ENCODE peak calls at places on chromosome 12, in ten cellular contexts. One of them, this sample, is unnamed.

GRCh38 chr12:123024819-123025391 is 44.4 kb downstream of the ARL6IP4 start:
- DNase-seq in OCI-LY7: no peak
- DNase-seq in psoas muscle: no peak
- DNase-seq in heart left ventricle: no peak
- DNase-seq in HCT116: no peak
- DNase-seq in IMR-90: peak; percentile 55
- DNase-seq in esophagus squamous epithelium: no peak
- DNase-seq in astrocyte: peak; percentile 41
- DNase-seq in CD4-positive, alpha-beta T cell: no peak
- DNase-seq in transverse colon: no peak
- DNase-seq in this sample: peak; percentile 3

GRCh38 chr12:43812926-43813325 is 6.8 kb upstream of the TWF1 start:
- DNase-seq in IMR-90: peak; percentile 53
- DNase-seq in psoas muscle: no peak
- DNase-seq in astrocyte: no peak
- DNase-seq in OCI-LY7: no peak
- DNase-seq in heart left ventricle: no peak
- DNase-seq in transverse colon: no peak
- DNase-seq in CD4-positive, alpha-beta T cell: no peak
- DNase-seq in esophagus squamous epithelium: no peak
- DNase-seq in HCT116: no peak
- DNase-seq in this sample: no peak

GRCh38 chr12:4809013-4809448 is 88.8 kb downstream of the GALNT8 start:
- DNase-seq in HCT116: no peak
- DNase-seq in esophagus squamous epithelium: no peak
- DNase-seq in astrocyte: peak; percentile 27
- DNase-seq in transverse colon: no peak
- DNase-seq in psoas muscle: no peak
- DNase-seq in CD4-positive, alpha-beta T cell: no peak
- DNase-seq in IMR-90: no peak
- DNase-seq in heart left ventricle: no peak
- DNase-seq in OCI-LY7: no peak
- DNase-seq in this sample: no peak

GRCh38 chr12:132133952-132134652 is 10.0 kb downstream of the DDX51 start:
- DNase-seq in transverse colon: no peak
- DNase-seq in psoas muscle: peak; percentile 42
- DNase-seq in CD4-positive, alpha-beta T cell: no peak
- DNase-seq in esophagus squamous epithelium: no peak
- DNase-seq in IMR-90: no peak
- DNase-seq in HCT116: no peak
- DNase-seq in astrocyte: no peak
- DNase-seq in heart left ventricle: peak; percentile 57
- DNase-seq in OCI-LY7: no peak
- DNase-seq in this sample: peak; percentile 69

GRCh38 chr12:51188359-51189051 is 15.6 kb upstream of the TFCP2 start:
- DNase-seq in psoas muscle: no peak
- DNase-seq in heart left ventricle: no peak
- DNase-seq in transverse colon: no peak
- DNase-seq in IMR-90: no peak
- DNase-seq in astrocyte: no peak
- DNase-seq in OCI-LY7: peak; percentile 76
- DNase-seq in CD4-positive, alpha-beta T cell: no peak
- DNase-seq in HCT116: no peak
- DNase-seq in esophagus squamous epithelium: no peak
- DNase-seq in this sample: no peak

GRCh38 chr12:68755536-68756243 is 9.7 kb downstream of the SLC35E3 start:
- DNase-seq in OCI-LY7: no peak
- DNase-seq in transverse colon: no peak
- DNase-seq in heart left ventricle: no peak
- DNase-seq in HCT116: no peak
- DNase-seq in esophagus squamous epithelium: no peak
- DNase-seq in astrocyte: no peak
- DNase-seq in CD4-positive, alpha-beta T cell: no peak
- DNase-seq in IMR-90: no peak
- DNase-seq in psoas muscle: no peak
- DNase-seq in this sample: peak; percentile 8

GRCh38 chr12:22046090-22046967 is at the start of gene CMAS:
- DNase-seq in HCT116: peak; percentile 19
- DNase-seq in IMR-90: peak; percentile 54
- DNase-seq in heart left ventricle: peak; percentile 89
- DNase-seq in psoas muscle: peak; percentile 88
- DNase-seq in astrocyte: peak; percentile 52
- DNase-seq in transverse colon: peak; percentile 89
- DNase-seq in OCI-LY7: peak; percentile 78
- DNase-seq in CD4-positive, alpha-beta T cell: peak; percentile 78
- DNase-seq in esophagus squamous epithelium: peak; percentile 28
- DNase-seq in this sample: peak; percentile 94

GRCh38 chr12:26298785-26299621 is 103.6 kb downstream of the SSPN start:
- DNase-seq in esophagus squamous epithelium: no peak
- DNase-seq in IMR-90: peak; percentile 83
- DNase-seq in HCT116: no peak
- DNase-seq in OCI-LY7: peak; percentile 59
- DNase-seq in heart left ventricle: no peak
- DNase-seq in transverse colon: no peak
- DNase-seq in CD4-positive, alpha-beta T cell: no peak
- DNase-seq in astrocyte: peak; percentile 88
- DNase-seq in psoas muscle: no peak
- DNase-seq in this sample: no peak

GRCh38 chr12:89453579-89453978 is 71.0 kb downstream of the GALNT4 start:
- DNase-seq in OCI-LY7: no peak
- DNase-seq in HCT116: no peak
- DNase-seq in psoas muscle: no peak
- DNase-seq in transverse colon: no peak
- DNase-seq in heart left ventricle: no peak
- DNase-seq in IMR-90: peak; percentile 85
- DNase-seq in CD4-positive, alpha-beta T cell: no peak
- DNase-seq in esophagus squamous epithelium: no peak
- DNase-seq in astrocyte: peak; percentile 53
- DNase-seq in this sample: no peak

GRCh38 chr12:104964167-104964566 is 6.1 kb upstream of the SLC41A2 start:
- DNase-seq in astrocyte: no peak
- DNase-seq in OCI-LY7: no peak
- DNase-seq in esophagus squamous epithelium: no peak
- DNase-seq in IMR-90: no peak
- DNase-seq in psoas muscle: no peak
- DNase-seq in HCT116: no peak
- DNase-seq in heart left ventricle: no peak
- DNase-seq in transverse colon: no peak
- DNase-seq in CD4-positive, alpha-beta T cell: no peak
- DNase-seq in this sample: no peak

GRCh38 chr12:112537710-112538396 is 119.1 kb downstream of the PTPN11 start:
- DNase-seq in astrocyte: peak; percentile 4
- DNase-seq in esophagus squamous epithelium: no peak
- DNase-seq in heart left ventricle: no peak
- DNase-seq in IMR-90: peak; percentile 12
- DNase-seq in psoas muscle: no peak
- DNase-seq in OCI-LY7: no peak
- DNase-seq in transverse colon: no peak
- DNase-seq in CD4-positive, alpha-beta T cell: no peak
- DNase-seq in HCT116: peak; percentile 26
- DNase-seq in this sample: no peak

GRCh38 chr12:112538740-112539139 is 120.0 kb downstream of the PTPN11 start:
- DNase-seq in IMR-90: no peak
- DNase-seq in transverse colon: no peak
- DNase-seq in CD4-positive, alpha-beta T cell: no peak
- DNase-seq in psoas muscle: no peak
- DNase-seq in heart left ventricle: no peak
- DNase-seq in HCT116: no peak
- DNase-seq in OCI-LY7: no peak
- DNase-seq in astrocyte: no peak
- DNase-seq in esophagus squamous epithelium: no peak
- DNase-seq in this sample: no peak

GRCh38 chr12:112540021-112540420 is 121.3 kb downstream of the PTPN11 start:
- DNase-seq in astrocyte: no peak
- DNase-seq in transverse colon: no peak
- DNase-seq in esophagus squamous epithelium: no peak
- DNase-seq in heart left ventricle: no peak
- DNase-seq in OCI-LY7: no peak
- DNase-seq in psoas muscle: no peak
- DNase-seq in CD4-positive, alpha-beta T cell: no peak
- DNase-seq in IMR-90: no peak
- DNase-seq in HCT116: no peak
- DNase-seq in this sample: no peak

GRCh38 chr12:112536367-112536730 is 117.6 kb downstream of the PTPN11 start:
- DNase-seq in astrocyte: no peak
- DNase-seq in transverse colon: no peak
- DNase-seq in psoas muscle: no peak
- DNase-seq in HCT116: no peak
- DNase-seq in OCI-LY7: no peak
- DNase-seq in IMR-90: no peak
- DNase-seq in CD4-positive, alpha-beta T cell: no peak
- DNase-seq in esophagus squamous epithelium: no peak
- DNase-seq in heart left ventricle: no peak
- DNase-seq in this sample: no peak

GRCh38 chr12:112539221-112539620 is 120.5 kb downstream of the PTPN11 start:
- DNase-seq in heart left ventricle: no peak
- DNase-seq in astrocyte: no peak
- DNase-seq in psoas muscle: no peak
- DNase-seq in IMR-90: no peak
- DNase-seq in HCT116: no peak
- DNase-seq in esophagus squamous epithelium: no peak
- DNase-seq in transverse colon: no peak
- DNase-seq in OCI-LY7: no peak
- DNase-seq in CD4-positive, alpha-beta T cell: no peak
- DNase-seq in this sample: no peak
- TF ChIP-seq CTCF in heart left ventricle: no peak
- TF ChIP-seq CTCF in astrocyte: no peak
- TF ChIP-seq CTCF in psoas muscle: no peak
- TF ChIP-seq CTCF in IMR-90: no peak
- TF ChIP-seq CTCF in HCT116: peak; percentile 16
- TF ChIP-seq CTCF in esophagus squamous epithelium: no peak
- TF ChIP-seq CTCF in transverse colon: no peak
- TF ChIP-seq CTCF in OCI-LY7: peak; percentile 54
- TF ChIP-seq CTCF in CD4-positive, alpha-beta T cell: no peak
- TF ChIP-seq CTCF in this sample: no peak

DNA sequence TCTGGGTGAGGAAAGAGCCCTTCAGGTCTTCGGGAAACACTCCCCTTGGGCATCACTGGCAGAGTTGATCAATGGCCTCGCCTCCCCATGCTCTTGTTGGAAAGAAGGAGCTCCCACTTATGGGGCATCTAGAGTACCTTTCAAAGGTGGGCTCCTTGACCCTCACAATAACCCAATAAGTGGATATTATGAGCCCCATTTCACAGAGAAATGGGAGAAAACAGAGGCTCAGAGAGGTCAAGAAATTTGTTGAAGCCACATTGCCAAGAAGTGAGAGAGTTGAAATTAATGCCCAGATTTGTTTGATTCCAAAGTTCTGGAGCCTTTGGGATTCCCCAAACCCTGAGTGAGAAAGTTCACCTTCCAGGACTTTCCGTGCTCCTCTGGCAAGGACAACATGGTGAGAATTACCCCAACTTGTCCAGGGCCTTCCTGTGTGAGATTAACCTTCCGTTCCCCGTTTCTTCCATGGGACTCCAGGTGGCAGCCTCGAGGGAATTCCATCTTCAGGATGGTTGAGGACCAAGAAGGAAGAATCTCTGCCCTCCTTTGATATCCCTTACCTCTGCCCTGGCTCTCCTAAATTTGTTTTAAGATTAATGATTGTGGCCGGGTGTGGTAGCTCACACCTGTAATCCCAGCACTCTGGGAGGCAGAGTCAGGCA is 7.5 kb upstream of the CHD4 start:
- DNase-seq in esophagus squamous epithelium: no peak
- DNase-seq in IMR-90: no peak
- DNase-seq in CD4-positive, alpha-beta T cell: no peak
- DNase-seq in transverse colon: no peak
- DNase-seq in HCT116: no peak
- DNase-seq in astrocyte: no peak
- DNase-seq in OCI-LY7: no peak
- DNase-seq in heart left ventricle: no peak
- DNase-seq in psoas muscle: no peak
- DNase-seq in this sample: no peak
- H3K27ac ChIP-seq in esophagus squamous epithelium: peak overlapping the region; percentile 95
- H3K27ac ChIP-seq in IMR-90: peak overlapping the region; percentile 88
- H3K27ac ChIP-seq in CD4-positive, alpha-beta T cell: peak overlapping the region; percentile 47
- H3K27ac ChIP-seq in transverse colon: peak overlapping the region; percentile 93
- H3K27ac ChIP-seq in HCT116: peak overlapping the region; percentile 97
- H3K27ac ChIP-seq in astrocyte: peak overlapping the region; percentile 55
- H3K27ac ChIP-seq in OCI-LY7: peak overlapping the region; percentile 18
- H3K27ac ChIP-seq in heart left ventricle: peak overlapping the region; percentile 93
- H3K27ac ChIP-seq in psoas muscle: peak overlapping the region; percentile 72
- H3K27ac ChIP-seq in this sample: peak overlapping the region; percentile 91

GRCh38 chr12:65282840-65283239 is 4.4 kb downstream of the MSRB3 start:
- DNase-seq in transverse colon: no peak
- DNase-seq in OCI-LY7: no peak
- DNase-seq in astrocyte: no peak
- DNase-seq in HCT116: no peak
- DNase-seq in IMR-90: no peak
- DNase-seq in CD4-positive, alpha-beta T cell: no peak
- DNase-seq in psoas muscle: no peak
- DNase-seq in heart left ventricle: no peak
- DNase-seq in esophagus squamous epithelium: no peak
- DNase-seq in this sample: no peak
- TF ChIP-seq CTCF in transverse colon: no peak
- TF ChIP-seq CTCF in OCI-LY7: peak; percentile 57
- TF ChIP-seq CTCF in astrocyte: no peak
- TF ChIP-seq CTCF in HCT116: peak; percentile 9
- TF ChIP-seq CTCF in IMR-90: no peak
- TF ChIP-seq CTCF in CD4-positive, alpha-beta T cell: no peak
- TF ChIP-seq CTCF in psoas muscle: no peak
- TF ChIP-seq CTCF in heart left ventricle: no peak
- TF ChIP-seq CTCF in esophagus squamous epithelium: no peak
- TF ChIP-seq CTCF in this sample: no peak

GRCh38 chr12:52703424-52703823 is at the start of gene KRT77:
- DNase-seq in esophagus squamous epithelium: no peak
- DNase-seq in astrocyte: no peak
- DNase-seq in heart left ventricle: no peak
- DNase-seq in HCT116: no peak
- DNase-seq in transverse colon: no peak
- DNase-seq in psoas muscle: no peak
- DNase-seq in CD4-positive, alpha-beta T cell: no peak
- DNase-seq in OCI-LY7: no peak
- DNase-seq in IMR-90: no peak
- DNase-seq in this sample: no peak

GRCh38 chr12:52702338-52702737 is 986 bp downstream of the KRT77 start:
- DNase-seq in HCT116: no peak
- DNase-seq in OCI-LY7: no peak
- DNase-seq in IMR-90: no peak
- DNase-seq in astrocyte: no peak
- DNase-seq in psoas muscle: no peak
- DNase-seq in heart left ventricle: no peak
- DNase-seq in CD4-positive, alpha-beta T cell: no peak
- DNase-seq in transverse colon: no peak
- DNase-seq in esophagus squamous epithelium: no peak
- DNase-seq in this sample: no peak

GRCh38 chr12:52699373-52699772 is 4.0 kb downstream of the KRT77 start:
- DNase-seq in CD4-positive, alpha-beta T cell: no peak
- DNase-seq in esophagus squamous epithelium: no peak
- DNase-seq in transverse colon: no peak
- DNase-seq in heart left ventricle: no peak
- DNase-seq in IMR-90: no peak
- DNase-seq in astrocyte: no peak
- DNase-seq in psoas muscle: no peak
- DNase-seq in HCT116: no peak
- DNase-seq in OCI-LY7: no peak
- DNase-seq in this sample: no peak

GRCh38 chr12:52699960-52700359 is 3.4 kb downstream of the KRT77 start:
- DNase-seq in astrocyte: no peak
- DNase-seq in IMR-90: no peak
- DNase-seq in HCT116: no peak
- DNase-seq in psoas muscle: no peak
- DNase-seq in CD4-positive, alpha-beta T cell: no peak
- DNase-seq in heart left ventricle: no peak
- DNase-seq in OCI-LY7: no peak
- DNase-seq in esophagus squamous epithelium: no peak
- DNase-seq in transverse colon: no peak
- DNase-seq in this sample: no peak

GRCh38 chr12:52701281-52701680 is 2.0 kb downstream of the KRT77 start:
- DNase-seq in transverse colon: no peak
- DNase-seq in IMR-90: no peak
- DNase-seq in psoas muscle: no peak
- DNase-seq in esophagus squamous epithelium: no peak
- DNase-seq in OCI-LY7: no peak
- DNase-seq in CD4-positive, alpha-beta T cell: no peak
- DNase-seq in HCT116: no peak
- DNase-seq in heart left ventricle: no peak
- DNase-seq in astrocyte: no peak
- DNase-seq in this sample: no peak
- H3K27ac ChIP-seq in transverse colon: no peak overlapping the region
- H3K27ac ChIP-seq in IMR-90: no peak overlapping the region
- H3K27ac ChIP-seq in psoas muscle: no peak overlapping the region
- H3K27ac ChIP-seq in esophagus squamous epithelium: no peak overlapping the region
- H3K27ac ChIP-seq in OCI-LY7: no peak overlapping the region
- H3K27ac ChIP-seq in CD4-positive, alpha-beta T cell: no peak overlapping the region
- H3K27ac ChIP-seq in HCT116: no peak overlapping the region
- H3K27ac ChIP-seq in heart left ventricle: no peak overlapping the region
- H3K27ac ChIP-seq in astrocyte: no peak overlapping the region
- H3K27ac ChIP-seq in this sample: no peak overlapping the region

This sample was measured in spleen.